ENCODE peak calls at places on chromosome 5, in five cellular contexts. One of them, this sample, is unnamed.

GRCh38 chr5:131379723-131380122 is 115.9 kb downstream of the CDC42SE2 start:
- DNase-seq in neuronal stem cell: no peak
- DNase-seq in trophoblast cell: no peak
- DNase-seq in mesenchymal stem cell: peak
- DNase-seq in H9: no peak
- DNase-seq in this sample: no peak

GRCh38 chr5:124371121-124371706 is 375.2 kb downstream of the ZNF608 start:
- DNase-seq in neuronal stem cell: no peak
- DNase-seq in trophoblast cell: no peak
- DNase-seq in mesenchymal stem cell: peak
- DNase-seq in H9: no peak
- DNase-seq in this sample: no peak

GRCh38 chr5:16889972-16890519 is 46.0 kb downstream of the MYO10 start:
- DNase-seq in neuronal stem cell: no peak
- DNase-seq in trophoblast cell: no peak
- DNase-seq in mesenchymal stem cell: peak
- DNase-seq in H9: no peak
- DNase-seq in this sample: no peak

GRCh38 chr5:53730938-53731337 is 170.5 kb downstream of the NDUFS4 start:
- DNase-seq in neuronal stem cell: no peak
- DNase-seq in trophoblast cell: no peak
- DNase-seq in mesenchymal stem cell: no peak
- DNase-seq in H9: no peak
- DNase-seq in this sample: no peak

GRCh38 chr5:139561655-139562451 is 714 bp downstream of the UBE2D2 start:
- DNase-seq in neuronal stem cell: no peak
- DNase-seq in trophoblast cell: peak
- DNase-seq in mesenchymal stem cell: peak
- DNase-seq in H9: peak
- DNase-seq in this sample: peak

GRCh38 chr5:31531543-31531887 is 378 bp downstream of the DROSHA start:
- DNase-seq in neuronal stem cell: no peak
- DNase-seq in trophoblast cell: no peak
- DNase-seq in mesenchymal stem cell: peak
- DNase-seq in H9: no peak
- DNase-seq in this sample: no peak

GRCh38 chr5:147538232-147538631 is 28.4 kb upstream of the DPYSL3 start:
- DNase-seq in neuronal stem cell: no peak
- DNase-seq in trophoblast cell: no peak
- DNase-seq in mesenchymal stem cell: no peak
- DNase-seq in H9: no peak
- DNase-seq in this sample: no peak

GRCh38 chr5:150077996-150078801 is 8.2 kb downstream of the CSF1R start:
- DNase-seq in neuronal stem cell: no peak
- DNase-seq in trophoblast cell: no peak
- DNase-seq in mesenchymal stem cell: no peak
- DNase-seq in H9: no peak
- DNase-seq in this sample: no peak

GRCh38 chr5:129204525-129204924 is 110.0 kb downstream of the ISOC1 start:
- DNase-seq in neuronal stem cell: no peak
- DNase-seq in trophoblast cell: peak
- DNase-seq in mesenchymal stem cell: no peak
- DNase-seq in H9: no peak
- DNase-seq in this sample: no peak

GRCh38 chr5:850511-851006 is at the start of gene ZDHHC11:
- DNase-seq in neuronal stem cell: no peak
- DNase-seq in trophoblast cell: peak
- DNase-seq in mesenchymal stem cell: no peak
- DNase-seq in H9: peak
- DNase-seq in this sample: no peak

GRCh38 chr5:98069876-98070512 is 703.5 kb upstream of the RGMB start:
- DNase-seq in neuronal stem cell: no peak
- DNase-seq in trophoblast cell: no peak
- DNase-seq in mesenchymal stem cell: no peak
- DNase-seq in H9: no peak
- DNase-seq in this sample: no peak

GRCh38 chr5:98076501-98076900 is 697.0 kb upstream of the RGMB start:
- DNase-seq in neuronal stem cell: no peak
- DNase-seq in trophoblast cell: no peak
- DNase-seq in mesenchymal stem cell: no peak
- DNase-seq in H9: no peak
- DNase-seq in this sample: no peak

DNA sequence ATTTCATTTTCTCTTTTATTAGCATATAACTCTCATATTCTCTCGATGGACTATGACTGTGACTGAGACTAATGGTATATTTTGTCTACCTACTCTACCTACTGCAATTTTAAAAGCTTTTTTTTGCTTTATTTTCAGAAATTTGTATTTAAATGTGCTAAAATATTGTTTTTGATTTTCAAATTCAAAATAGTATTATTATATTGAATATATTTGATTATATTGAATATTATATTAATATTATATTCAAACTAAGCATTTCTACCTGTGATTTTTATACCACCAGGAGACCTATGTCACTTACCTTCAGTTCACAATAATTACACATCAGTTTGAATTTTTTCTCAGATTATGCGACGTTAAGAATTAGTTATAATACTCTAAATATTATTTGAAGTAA is 700.5 kb upstream of the RGMB start:
- DNase-seq in neuronal stem cell: no peak
- DNase-seq in trophoblast cell: no peak
- DNase-seq in mesenchymal stem cell: no peak
- DNase-seq in H9: no peak
- DNase-seq in this sample: no peak
- H2BK12ac ChIP-seq in neuronal stem cell: no peak
- H2BK12ac ChIP-seq in trophoblast cell: no peak
- H2BK12ac ChIP-seq in mesenchymal stem cell: no peak
- H2BK12ac ChIP-seq in H9: no peak
- H2BK12ac ChIP-seq in this sample: no peak

GRCh38 chr5:141492168-141492885 is 3.4 kb downstream of the PCDHGC5 start:
- DNase-seq in neuronal stem cell: no peak
- DNase-seq in trophoblast cell: no peak
- DNase-seq in mesenchymal stem cell: no peak
- DNase-seq in H9: peak
- DNase-seq in this sample: no peak
- H2BK12ac ChIP-seq in neuronal stem cell: peak
- H2BK12ac ChIP-seq in trophoblast cell: no peak
- H2BK12ac ChIP-seq in mesenchymal stem cell: peak
- H2BK12ac ChIP-seq in H9: no peak
- H2BK12ac ChIP-seq in this sample: peak

GRCh38 chr5:159953609-159954008 is 37.3 kb downstream of the ADRA1B start:
- DNase-seq in neuronal stem cell: no peak
- DNase-seq in trophoblast cell: no peak
- DNase-seq in mesenchymal stem cell: no peak
- DNase-seq in H9: no peak
- DNase-seq in this sample: no peak
- H2BK12ac ChIP-seq in neuronal stem cell: no peak
- H2BK12ac ChIP-seq in trophoblast cell: no peak
- H2BK12ac ChIP-seq in mesenchymal stem cell: no peak
- H2BK12ac ChIP-seq in H9: no peak
- H2BK12ac ChIP-seq in this sample: no peak

DNA sequence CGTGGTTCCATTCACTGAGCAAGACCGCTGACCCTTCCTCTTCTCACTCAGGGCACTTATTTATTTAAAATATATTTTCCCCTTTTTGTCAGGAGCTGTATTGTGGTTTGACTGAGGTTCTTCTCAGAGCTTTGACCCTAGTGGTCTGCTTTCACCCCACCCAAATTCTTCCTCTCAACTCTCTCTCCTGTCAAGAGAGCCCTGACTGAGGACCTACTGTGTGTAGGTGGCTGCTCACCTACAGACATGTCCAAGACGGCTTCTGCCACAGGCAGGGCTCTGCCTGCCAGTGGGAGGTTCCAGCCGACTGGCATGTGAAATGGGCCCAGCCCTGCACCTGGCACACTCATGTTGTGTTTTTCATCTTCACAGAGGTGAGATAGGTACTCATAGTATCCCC is 5.2 kb downstream of the DCANP1 start:
- DNase-seq in neuronal stem cell: no peak
- DNase-seq in trophoblast cell: no peak
- DNase-seq in mesenchymal stem cell: no peak
- DNase-seq in H9: peak
- DNase-seq in this sample: peak
- H2BK12ac ChIP-seq in neuronal stem cell: no peak
- H2BK12ac ChIP-seq in trophoblast cell: no peak
- H2BK12ac ChIP-seq in mesenchymal stem cell: no peak
- H2BK12ac ChIP-seq in H9: no peak
- H2BK12ac ChIP-seq in this sample: no peak

GRCh38 chr5:6315580-6315979 is 62.8 kb downstream of the MED10 start:
- DNase-seq in neuronal stem cell: no peak
- DNase-seq in trophoblast cell: no peak
- DNase-seq in mesenchymal stem cell: no peak
- DNase-seq in H9: no peak
- DNase-seq in this sample: no peak
- H2BK12ac ChIP-seq in neuronal stem cell: no peak
- H2BK12ac ChIP-seq in trophoblast cell: no peak
- H2BK12ac ChIP-seq in mesenchymal stem cell: no peak
- H2BK12ac ChIP-seq in H9: no peak
- H2BK12ac ChIP-seq in this sample: no peak

GRCh38 chr5:176628406-176629228 is 1.7 kb downstream of the SNCB start:
- DNase-seq in neuronal stem cell: no peak
- DNase-seq in trophoblast cell: no peak
- DNase-seq in mesenchymal stem cell: no peak
- DNase-seq in H9: no peak
- DNase-seq in this sample: no peak
- H2BK12ac ChIP-seq in neuronal stem cell: no peak
- H2BK12ac ChIP-seq in trophoblast cell: no peak
- H2BK12ac ChIP-seq in mesenchymal stem cell: no peak
- H2BK12ac ChIP-seq in H9: no peak
- H2BK12ac ChIP-seq in this sample: no peak

GRCh38 chr5:142486581-142486980 is 161.8 kb upstream of the SPRY4 start:
- DNase-seq in neuronal stem cell: no peak
- DNase-seq in trophoblast cell: no peak
- DNase-seq in mesenchymal stem cell: peak
- DNase-seq in H9: no peak
- DNase-seq in this sample: no peak
- H2BK12ac ChIP-seq in neuronal stem cell: no peak
- H2BK12ac ChIP-seq in trophoblast cell: no peak
- H2BK12ac ChIP-seq in mesenchymal stem cell: peak
- H2BK12ac ChIP-seq in H9: no peak
- H2BK12ac ChIP-seq in this sample: no peak

GRCh38 chr5:68886814-68887213 is 207.0 kb upstream of the SLC30A5 start:
- DNase-seq in neuronal stem cell: no peak
- DNase-seq in trophoblast cell: no peak
- DNase-seq in mesenchymal stem cell: no peak
- DNase-seq in H9: no peak
- DNase-seq in this sample: no peak
- H2BK12ac ChIP-seq in neuronal stem cell: no peak
- H2BK12ac ChIP-seq in trophoblast cell: no peak
- H2BK12ac ChIP-seq in mesenchymal stem cell: no peak
- H2BK12ac ChIP-seq in H9: no peak
- H2BK12ac ChIP-seq in this sample: no peak

GRCh38 chr5:157618366-157618765 is 33.9 kb downstream of the SOX30 start:
- DNase-seq in neuronal stem cell: no peak
- DNase-seq in trophoblast cell: no peak
- DNase-seq in mesenchymal stem cell: no peak
- DNase-seq in H9: no peak
- DNase-seq in this sample: no peak
- H2BK12ac ChIP-seq in neuronal stem cell: no peak
- H2BK12ac ChIP-seq in trophoblast cell: no peak
- H2BK12ac ChIP-seq in mesenchymal stem cell: no peak
- H2BK12ac ChIP-seq in H9: no peak
- H2BK12ac ChIP-seq in this sample: no peak

GRCh38 chr5:168096525-168096924 is 194.9 kb upstream of the WWC1 start:
- DNase-seq in neuronal stem cell: no peak
- DNase-seq in trophoblast cell: no peak
- DNase-seq in mesenchymal stem cell: no peak
- DNase-seq in H9: no peak
- DNase-seq in this sample: no peak
- H2BK12ac ChIP-seq in neuronal stem cell: no peak
- H2BK12ac ChIP-seq in trophoblast cell: no peak
- H2BK12ac ChIP-seq in mesenchymal stem cell: no peak
- H2BK12ac ChIP-seq in H9: no peak
- H2BK12ac ChIP-seq in this sample: no peak